ENCODE peak calls at places on chromosomes 13 and 19, in four cellular contexts. K is GM12892, R is H54, Q is testis. O is an unnamed sample.

GRCh38 chr13:36212789-36213188 is 1.6 kb downstream of the SOHLH2 start:
- DNase-seq in Q (no peak), K (no peak), R (no peak), O (no peak)

GRCh38 chr19:41740415-41741243 is 14.7 kb upstream of the CEACAM6 start:
- DNase-seq in R (no peak), K (no peak), Q (no peak), O (no peak)

GRCh38 chr19:956747-957451 is 27.2 kb upstream of the WDR18 start:
- DNase-seq in R (peak), Q (no peak), K (no peak), O (no peak)

GRCh38 chr13:98890186-98890585 is 87.7 kb downstream of the DOCK9 start:
- DNase-seq in R (peak), K (no peak), Q (no peak), O (no peak)

GRCh38 chr13:113903912-113904311 is 40.0 kb upstream of the GAS6 start:
- DNase-seq in Q (no peak), K (no peak), R (no peak), O (peak)

GRCh38 chr19:41951686-41952172 is 7.4 kb downstream of the RABAC1 start:
- DNase-seq in K (peak), Q (peak), R (peak), O (peak)

GRCh38 chr13:22227895-22228294 is 557.0 kb downstream of the FGF9 start:
- DNase-seq in Q (no peak), R (no peak), K (no peak), O (no peak)

GRCh38 chr19:28554321-28555091 is 658.4 kb downstream of the UQCRFS1 start:
- DNase-seq in R (no peak), Q (no peak), K (no peak), O (no peak)

GRCh38 chr13:102548811-102549210 is 48.0 kb upstream of the TPP2 start:
- DNase-seq in K (no peak), Q (no peak), R (no peak), O (no peak)

GRCh38 chr13:24747248-24748151 is 16.5 kb upstream of the RNF17 start:
- DNase-seq in K (no peak), Q (peak), R (no peak), O (no peak)

GRCh38 chr19:35868172-35868822 is at the start of gene APLP1:
- DNase-seq in Q (peak), K (no peak), R (peak), O (peak)

GRCh38 chr19:39676004-39676403 is 20.3 kb downstream of the LGALS16 start:
- DNase-seq in R (no peak), K (no peak), Q (no peak), O (no peak)

GRCh38 chr13:64723735-64724134 is 2506.4 kb downstream of the PCDH9 start:
- DNase-seq in Q (no peak), R (peak), K (no peak), O (no peak)

GRCh38 chr19:1908364-1908678 is 3.1 kb downstream of the ADAT3 start:
- DNase-seq in K (no peak), R (no peak), Q (no peak), O (no peak)

GRCh38 chr19:1411255-1412191 is 4.1 kb downstream of the DAZAP1 start:
- DNase-seq in K (no peak), R (no peak), Q (no peak), O (no peak)

GRCh38 chr13:113082198-113083021 is 23.2 kb upstream of the F7 start:
- DNase-seq in K (no peak), R (no peak), Q (no peak), O (no peak)

GRCh38 chr19:37975596-37976515 is 68.8 kb downstream of the SIPA1L3 start:
- DNase-seq in R (no peak), K (no peak), Q (no peak), O (no peak)

GRCh38 chr19:21593934-21594844 is 88.8 kb downstream of the ZNF429 start:
- DNase-seq in K (no peak), R (no peak), Q (no peak), O (no peak)

GRCh38 chr13:30971575-30971974 is 39.1 kb downstream of the TEX26 start:
- DNase-seq in Q (no peak), K (no peak), R (no peak), O (no peak)

GRCh38 chr13:56558698-56559320 is 581.9 kb upstream of the PRR20A start:
- DNase-seq in Q (no peak), K (no peak), R (no peak), O (no peak)

GRCh38 chr13:100666124-100666523 is 8.5 kb downstream of the TMTC4 start:
- DNase-seq in R (no peak), Q (peak), K (no peak), O (no peak)

GRCh38 chr19:55341191-55342043 is 1.7 kb downstream of the KMT5C start:
- DNase-seq in K (peak), R (peak), Q (peak), O (peak)

GRCh38 chr19:11268783-11269267 is 6.5 kb upstream of the DOCK6 start:
- DNase-seq in R (peak), K (no peak), Q (peak), O (no peak)

GRCh38 chr19:5480427-5480836 is 25.2 kb downstream of the ZNRF4 start:
- DNase-seq in K (no peak), Q (no peak), R (peak), O (no peak)

GRCh38 chr19:36963262-36963661 is 47.1 kb downstream of the ZNF568 start:
- DNase-seq in K (no peak), Q (no peak), R (no peak), O (no peak)

GRCh38 chr13:63481334-63481733 is 2065.7 kb upstream of the PCDH20 start:
- DNase-seq in R (no peak), Q (peak), K (no peak), O (no peak)

GRCh38 chr13:41356788-41357187 is 45.7 kb downstream of the NAA16 start:
- DNase-seq in R (no peak), Q (no peak), K (no peak), O (no peak)

GRCh38 chr19:54312436-54313362 is at the start of gene LILRA5:
- DNase-seq in Q (no peak), R (no peak), K (no peak), O (peak)

GRCh38 chr19:34184880-34185491 is 12.7 kb downstream of the LSM14A start:
- DNase-seq in R (no peak), Q (no peak), K (no peak), O (no peak)

GRCh38 chr19:15937771-15938170 is 3.4 kb upstream of the CYP4F11 start:
- DNase-seq in R (no peak), K (no peak), Q (no peak), O (no peak)

GRCh38 chr13:110714798-110715394 is 1.4 kb downstream of the ING1 start:
- DNase-seq in Q (peak), K (no peak), R (no peak), O (peak)
- TF ChIP-seq POLR2A in Q (peak), K (peak), R (peak), O (peak)

DNA sequence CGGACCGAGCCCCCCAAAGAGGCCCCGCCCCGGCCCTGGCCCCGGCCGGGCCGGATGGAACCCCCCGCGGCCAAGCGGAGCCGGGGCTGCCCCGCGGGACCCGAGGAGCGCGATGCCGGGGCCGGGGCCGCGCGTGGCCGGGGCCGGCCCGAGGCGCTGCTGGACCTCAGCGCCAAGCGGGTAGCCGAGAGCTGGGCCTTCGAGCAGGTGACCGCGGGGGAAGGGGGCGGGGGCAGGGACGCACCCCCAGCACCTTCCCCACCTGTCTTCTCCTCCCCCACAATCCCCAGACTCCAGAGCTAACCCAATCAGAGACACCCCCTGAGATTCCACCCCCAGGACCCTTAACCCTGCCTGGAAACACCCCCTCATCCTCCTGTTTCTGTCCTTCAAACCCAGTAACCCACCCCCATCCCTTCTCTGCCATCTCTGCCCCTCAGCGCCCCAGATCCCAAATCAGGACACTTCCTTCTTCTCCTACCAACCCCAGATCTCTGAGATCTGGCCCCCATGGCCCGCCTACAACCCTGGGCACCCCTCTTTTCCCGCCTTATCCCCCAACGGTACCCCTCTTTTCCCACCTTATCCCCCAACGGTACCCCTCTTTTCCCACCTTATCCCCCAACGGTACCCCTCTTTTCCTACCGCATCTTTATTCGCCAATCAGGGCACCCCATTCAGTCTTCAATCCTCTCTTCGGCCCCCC is 505 bp downstream of the ZSWIM4 start:
- DNase-seq in K (no peak), R (peak), Q (no peak), O (no peak)
- TF ChIP-seq POLR2A in K (no peak), R (no peak), Q (no peak), O (no peak)

DNA sequence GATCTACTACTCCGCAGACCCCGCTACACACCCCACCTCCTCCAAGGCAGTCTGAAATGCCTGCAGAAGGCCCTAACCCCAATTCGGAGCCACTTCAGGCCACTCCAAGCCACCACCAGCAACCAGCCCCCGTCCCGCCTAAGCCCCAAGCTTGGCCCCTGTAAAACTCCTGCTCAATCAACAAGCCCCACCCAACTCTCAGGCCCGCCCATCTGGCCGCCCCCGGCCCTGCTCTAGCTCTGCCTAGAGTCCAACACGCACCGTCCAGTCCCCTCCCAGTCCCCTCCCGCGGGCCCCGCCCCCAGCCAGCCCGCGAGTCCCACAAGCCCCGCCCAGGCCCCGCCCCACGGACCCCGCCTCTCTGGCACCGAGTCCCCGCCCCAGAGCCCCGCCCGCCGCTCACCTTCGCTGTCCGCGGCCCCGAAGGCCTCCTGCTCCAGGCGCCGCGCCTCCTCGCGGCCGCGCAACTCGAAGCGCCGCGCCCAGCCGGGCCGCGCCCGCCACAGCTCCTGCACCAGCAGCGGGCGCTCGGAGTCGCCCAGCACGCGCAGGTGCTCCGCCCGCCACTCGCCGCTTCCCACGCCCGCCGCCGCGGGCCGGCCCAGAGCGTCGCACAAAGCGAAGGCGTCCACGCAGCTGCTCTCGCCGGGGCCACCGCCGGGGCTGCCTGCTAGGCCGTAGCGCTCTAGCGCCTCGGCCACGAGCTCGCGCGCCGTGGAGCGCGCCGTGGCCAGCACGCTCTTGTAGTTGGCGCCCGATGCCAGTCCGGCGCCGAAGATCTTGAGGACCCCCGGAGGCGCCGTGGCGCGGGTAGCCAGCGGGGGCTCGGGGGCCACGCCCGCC is 1.6 kb downstream of the RASIP1 start:
- DNase-seq in K (peak), R (peak), Q (peak), O (peak)
- TF ChIP-seq POLR2A in K (no peak), R (no peak), Q (no peak), O (no peak)

GRCh38 chr13:19959141-19959830 is 759 bp downstream of the ZMYM2 start:
- DNase-seq in R (peak), Q (peak), K (peak), O (peak)

GRCh38 chr13:19958119-19959111 is at the start of gene ZMYM2:
- DNase-seq in Q (peak), K (peak), R (peak), O (peak)

GRCh38 chr13:19955873-19956559 is 2.5 kb upstream of the ZMYM2 start:
- DNase-seq in Q (no peak), R (no peak), K (no peak), O (no peak)

GRCh38 chr13:19959831-19960672 is 1.5 kb downstream of the ZMYM2 start:
- DNase-seq in R (peak), Q (peak), K (peak), O (peak)

DNA sequence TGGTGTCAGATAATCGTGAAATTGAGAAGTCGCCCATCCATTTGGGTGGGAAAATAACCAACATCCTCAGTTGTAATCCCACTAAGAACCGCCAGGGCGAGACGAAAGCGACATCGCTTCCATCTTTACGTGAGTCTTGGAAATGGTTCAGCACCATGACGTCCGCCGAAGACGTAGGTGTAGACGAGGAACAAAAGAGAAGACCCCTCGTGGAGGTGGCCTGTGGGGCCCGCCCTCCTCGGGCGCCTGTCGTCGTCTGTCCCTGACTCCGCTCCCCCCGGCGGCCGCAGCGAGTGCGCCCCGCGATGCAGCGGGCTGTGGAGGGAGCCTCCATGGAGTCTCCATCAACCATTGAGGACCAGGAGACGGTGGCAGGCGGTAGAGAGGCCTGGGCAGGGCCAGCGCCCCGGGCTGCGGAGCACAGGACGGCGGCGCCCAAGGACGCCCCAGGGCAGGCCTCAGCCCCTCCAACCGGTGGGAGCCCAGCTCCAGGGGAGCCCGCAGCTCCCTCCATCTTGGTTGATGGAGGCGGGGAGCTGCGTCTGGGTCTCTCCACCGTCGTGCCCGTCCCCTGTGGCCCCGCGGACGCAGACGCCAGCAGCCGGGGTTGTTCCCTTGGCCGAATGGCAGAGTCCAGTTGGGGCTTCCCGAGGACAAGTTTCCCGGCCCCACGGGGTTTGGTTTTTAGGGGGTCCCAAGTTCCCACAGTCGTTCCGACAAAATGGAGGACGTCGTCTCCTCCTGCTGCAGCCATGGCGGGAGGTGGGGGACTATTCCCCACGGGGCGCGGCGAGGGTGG is 1.0 kb upstream of the ZMYM2 start:
- DNase-seq in R (no peak), K (peak), Q (peak), O (peak)
- TF ChIP-seq POLR2A in R (no peak), K (no peak), Q (no peak), O (peak)

GRCh38 chr19:4447327-4448146 is 10.1 kb downstream of the UBXN6 start:
- DNase-seq in R (no peak), K (no peak), Q (no peak), O (no peak)
- TF ChIP-seq POLR2A in R (no peak), K (no peak), Q (no peak), O (no peak)

DNA sequence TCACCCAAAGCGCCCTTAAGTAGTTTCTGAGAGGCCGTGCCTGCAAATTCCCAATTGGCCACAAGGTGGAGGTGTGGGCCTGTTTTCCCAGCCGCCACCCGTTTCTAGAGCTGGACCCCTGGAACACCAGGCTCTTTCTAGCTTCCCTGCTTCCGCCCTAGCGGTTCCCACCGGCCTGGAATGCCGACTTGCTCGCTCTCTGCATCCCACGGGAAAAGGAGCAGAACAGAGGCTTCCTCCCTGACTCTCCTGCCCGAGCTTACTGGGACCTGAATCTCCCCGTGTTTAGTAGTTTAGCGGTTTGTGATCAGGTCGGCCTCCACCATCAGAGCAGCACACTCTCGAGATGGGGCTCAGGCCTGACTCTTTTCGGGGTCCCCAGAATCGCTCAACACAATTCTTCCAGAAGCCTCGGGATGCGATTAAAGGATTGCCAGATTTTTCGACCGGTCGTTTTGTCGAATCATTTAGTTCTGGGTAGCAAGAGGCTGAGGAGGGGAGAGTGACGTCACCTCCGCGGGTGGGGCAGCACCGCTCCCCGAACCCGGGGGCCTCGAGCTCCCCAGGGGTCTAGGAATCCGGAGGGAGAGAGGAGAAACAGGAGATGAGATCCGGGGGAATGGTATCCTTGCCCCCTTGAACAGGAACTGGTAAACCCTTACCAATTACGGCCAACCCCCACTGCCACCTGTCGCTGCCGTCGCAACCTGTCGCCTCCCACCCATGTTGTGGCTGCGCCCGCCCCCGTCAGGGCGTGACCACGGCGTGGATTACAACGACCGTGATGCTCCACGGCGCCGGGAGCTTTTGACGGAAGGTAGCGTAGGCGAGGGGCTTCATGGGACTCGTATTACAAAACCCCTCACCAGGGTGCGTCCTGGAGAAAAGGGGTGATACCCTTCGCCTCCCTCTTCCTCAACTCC is 8.0 kb downstream of the NAPSA start:
- DNase-seq in K (peak), Q (peak), R (peak), O (peak)
- TF ChIP-seq POLR2A in K (peak), Q (no peak), R (peak), O (no peak)

GRCh38 chr19:49861127-49861526 is 6.2 kb downstream of the PNKP start:
- DNase-seq in K (no peak), R (no peak), Q (peak), O (no peak)

GRCh38 chr19:49862411-49863253 is 4.7 kb downstream of the PNKP start:
- DNase-seq in Q (peak), R (no peak), K (no peak), O (no peak)

GRCh38 chr19:49859838-49860715 is 7.3 kb downstream of the PNKP start:
- DNase-seq in R (no peak), Q (peak), K (no peak), O (no peak)

GRCh38 chr19:49861541-49862410 is 5.6 kb downstream of the PNKP start:
- DNase-seq in K (no peak), Q (peak), R (no peak), O (no peak)

DNA sequence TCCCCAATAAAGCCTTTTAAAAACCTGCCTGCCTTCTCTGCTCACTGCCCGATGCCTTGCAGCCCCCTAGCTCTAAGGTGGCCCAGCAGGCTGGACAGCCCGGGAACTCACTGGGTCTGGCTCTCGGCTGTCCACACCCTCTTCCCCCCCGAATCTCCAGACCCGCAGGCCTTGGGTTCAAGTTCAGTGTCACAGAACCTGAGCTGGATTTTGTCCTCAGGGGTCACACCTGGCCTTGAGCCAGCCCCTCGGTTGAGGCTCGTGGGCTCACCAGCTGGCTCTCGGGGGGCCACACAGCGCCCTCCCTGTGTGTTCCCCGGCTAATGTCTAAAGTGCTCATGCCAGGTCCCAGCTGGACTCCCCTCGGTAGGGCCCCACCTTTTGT is 6.7 kb downstream of the PNKP start:
- DNase-seq in Q (no peak), K (no peak), R (no peak), O (no peak)
- TF ChIP-seq POLR2A in Q (no peak), K (no peak), R (no peak), O (no peak)

GRCh38 chr19:3054265-3054971 is 7.9 kb downstream of the TLE5 start:
- DNase-seq in R (no peak), K (no peak), Q (no peak), O (no peak)
- TF ChIP-seq POLR2A in R (no peak), K (no peak), Q (no peak), O (no peak)

GRCh38 chr13:91326156-91326555 is 21.3 kb upstream of the MIR17HG start:
- DNase-seq in Q (no peak), K (no peak), R (no peak), O (no peak)
- TF ChIP-seq POLR2A in Q (no peak), K (no peak), R (no peak), O (no peak)

GRCh38 chr19:44176590-44176989 is 11.7 kb downstream of the ZNF226 start:
- DNase-seq in R (no peak), Q (no peak), K (no peak), O (no peak)
- TF ChIP-seq POLR2A in R (no peak), Q (no peak), K (no peak), O (no peak)